ENCODE peak calls at places on chromosomes 13 and 19, in ten cellular contexts. T is mucosa of descending colon; J is head of caudate nucleus; A is T-cell; X is NCI-H345; B is T-helper 1 cell; P is activated CD8-positive, alpha-beta memory T cell treated with anti-CD3 and anti-CD28 coated beads, Interleukin-2, amount 10 ng/mL, durations not matched to agents 7 days and 5 days; K is NCI-H524; G is amygdala; Y is stimulated activated naive CD4-positive, alpha-beta T cell treated with Interleukin-2 at 50 U/mL for 16 hours. H is an unnamed sample.

GRCh38 chr13:22060187-22060586 is 389.3 kb downstream of the FGF9 start:
- DNase-seq in T (no peak), J (no peak), A (no peak), X (no peak), B (no peak), P (no peak), K (no peak), G (no peak), Y (no peak), H (no peak)

GRCh38 chr19:51777570-51778460 is 16.8 kb downstream of the FPR2 start:
- DNase-seq in T (no peak), J (peak), A (peak), X (peak), B (no peak), P (peak), K (peak), G (peak), Y (peak), H (peak)

GRCh38 chr13:27147530-27148170 is 24.0 kb downstream of the USP12 start:
- DNase-seq in T (no peak), J (no peak), A (no peak), X (no peak), B (no peak), P (no peak), K (no peak), G (no peak), Y (no peak), H (no peak)

GRCh38 chr19:35555301-35556005 is 8.0 kb downstream of the ATP4A start:
- DNase-seq in T (peak), J (no peak), A (no peak), X (peak), B (no peak), P (no peak), K (peak), G (no peak), Y (no peak), H (no peak)

GRCh38 chr19:962683-963385 is 21.3 kb upstream of the WDR18 start:
- DNase-seq in T (no peak), J (no peak), A (no peak), X (no peak), B (no peak), P (no peak), K (no peak), G (no peak), Y (no peak), H (no peak)

GRCh38 chr19:45254044-45254531 is 3.0 kb downstream of the MARK4 start:
- DNase-seq in T (no peak), J (no peak), A (no peak), X (no peak), B (peak), P (no peak), K (no peak), G (no peak), Y (no peak), H (no peak)

GRCh38 chr13:34044660-34045080 is 226.7 kb downstream of the RFC3 start:
- DNase-seq in T (no peak), J (no peak), A (no peak), X (no peak), B (no peak), P (no peak), K (no peak), G (no peak), Y (no peak), H (no peak)

GRCh38 chr13:21113851-21114306 is 52.5 kb upstream of the LATS2 start:
- DNase-seq in T (no peak), J (no peak), A (no peak), X (no peak), B (no peak), P (no peak), K (no peak), G (no peak), Y (no peak), H (no peak)

H was measured in left colon.